ENCODE peak calls at places on chromosomes 13 and 19, in nine cellular contexts. One of them, this sample, is unnamed.

GRCh38 chr19:7681336-7682174 is 922 bp downstream of the TRAPPC5 start:
- DNase-seq in CD8-positive, alpha-beta T cell: peak; percentile 85
- DNase-seq in CD8-positive, alpha-beta memory T cell: peak; percentile 73
- DNase-seq in left ventricle myocardium inferior: peak; percentile 66
- DNase-seq in IMR-90: peak; percentile 70
- DNase-seq in heart left ventricle: peak; percentile 76
- DNase-seq in psoas muscle: peak; percentile 89
- DNase-seq in tibial nerve: peak; percentile 42
- DNase-seq in stomach: peak; percentile 75
- DNase-seq in this sample: peak; percentile 47

GRCh38 chr13:49373699-49374098 is 70.2 kb downstream of the CAB39L start:
- DNase-seq in CD8-positive, alpha-beta T cell: no peak
- DNase-seq in CD8-positive, alpha-beta memory T cell: no peak
- DNase-seq in left ventricle myocardium inferior: no peak
- DNase-seq in IMR-90: peak; percentile 42
- DNase-seq in heart left ventricle: no peak
- DNase-seq in psoas muscle: no peak
- DNase-seq in tibial nerve: no peak
- DNase-seq in stomach: no peak
- DNase-seq in this sample: peak; percentile 64

GRCh38 chr13:72205773-72206172 is 338.8 kb upstream of the DACH1 start:
- DNase-seq in CD8-positive, alpha-beta T cell: no peak
- DNase-seq in CD8-positive, alpha-beta memory T cell: no peak
- DNase-seq in left ventricle myocardium inferior: no peak
- DNase-seq in IMR-90: no peak
- DNase-seq in heart left ventricle: no peak
- DNase-seq in psoas muscle: no peak
- DNase-seq in tibial nerve: no peak
- DNase-seq in stomach: no peak
- DNase-seq in this sample: no peak

GRCh38 chr13:75445717-75446529 is 36.0 kb downstream of the TBC1D4 start:
- DNase-seq in CD8-positive, alpha-beta T cell: no peak
- DNase-seq in CD8-positive, alpha-beta memory T cell: no peak
- DNase-seq in left ventricle myocardium inferior: no peak
- DNase-seq in IMR-90: peak; percentile 34
- DNase-seq in heart left ventricle: no peak
- DNase-seq in psoas muscle: no peak
- DNase-seq in tibial nerve: no peak
- DNase-seq in stomach: no peak
- DNase-seq in this sample: no peak

GRCh38 chr13:20938302-20938701 is 35.8 kb upstream of the XPO4 start:
- DNase-seq in CD8-positive, alpha-beta T cell: no peak
- DNase-seq in CD8-positive, alpha-beta memory T cell: no peak
- DNase-seq in left ventricle myocardium inferior: no peak
- DNase-seq in IMR-90: no peak
- DNase-seq in heart left ventricle: no peak
- DNase-seq in psoas muscle: no peak
- DNase-seq in tibial nerve: no peak
- DNase-seq in stomach: no peak
- DNase-seq in this sample: no peak

GRCh38 chr19:38514812-38515633 is 81.5 kb downstream of the RYR1 start:
- DNase-seq in CD8-positive, alpha-beta T cell: peak; percentile 73
- DNase-seq in CD8-positive, alpha-beta memory T cell: peak; percentile 67
- DNase-seq in left ventricle myocardium inferior: peak; percentile 42
- DNase-seq in IMR-90: peak; percentile 37
- DNase-seq in heart left ventricle: peak; percentile 49
- DNase-seq in psoas muscle: peak; percentile 73
- DNase-seq in tibial nerve: peak; percentile 24
- DNase-seq in stomach: peak; percentile 72
- DNase-seq in this sample: peak; percentile 83

GRCh38 chr19:31659897-31660210 is 310.6 kb upstream of the TSHZ3 start:
- DNase-seq in CD8-positive, alpha-beta T cell: no peak
- DNase-seq in CD8-positive, alpha-beta memory T cell: no peak
- DNase-seq in left ventricle myocardium inferior: no peak
- DNase-seq in IMR-90: peak; percentile 18
- DNase-seq in heart left ventricle: no peak
- DNase-seq in psoas muscle: no peak
- DNase-seq in tibial nerve: no peak
- DNase-seq in stomach: no peak
- DNase-seq in this sample: no peak

GRCh38 chr19:49436381-49437017 is 4.8 kb downstream of the SLC17A7 start:
- DNase-seq in CD8-positive, alpha-beta T cell: peak; percentile 67
- DNase-seq in CD8-positive, alpha-beta memory T cell: peak; percentile 38
- DNase-seq in left ventricle myocardium inferior: no peak
- DNase-seq in IMR-90: no peak
- DNase-seq in heart left ventricle: no peak
- DNase-seq in psoas muscle: no peak
- DNase-seq in tibial nerve: no peak
- DNase-seq in stomach: no peak
- DNase-seq in this sample: peak; percentile 43

GRCh38 chr13:21014666-21015170 is 46.7 kb downstream of the LATS2 start:
- DNase-seq in CD8-positive, alpha-beta T cell: no peak
- DNase-seq in CD8-positive, alpha-beta memory T cell: no peak
- DNase-seq in left ventricle myocardium inferior: peak; percentile 66
- DNase-seq in IMR-90: peak; percentile 91
- DNase-seq in heart left ventricle: peak; percentile 57
- DNase-seq in psoas muscle: peak; percentile 92
- DNase-seq in tibial nerve: no peak
- DNase-seq in stomach: no peak
- DNase-seq in this sample: no peak

GRCh38 chr19:51531349-51532315 is at the start of gene SIGLEC6:
- DNase-seq in CD8-positive, alpha-beta T cell: no peak
- DNase-seq in CD8-positive, alpha-beta memory T cell: no peak
- DNase-seq in left ventricle myocardium inferior: peak; percentile 47
- DNase-seq in IMR-90: no peak
- DNase-seq in heart left ventricle: peak; percentile 49
- DNase-seq in psoas muscle: peak; percentile 67
- DNase-seq in tibial nerve: peak; percentile 17
- DNase-seq in stomach: peak; percentile 37
- DNase-seq in this sample: peak; percentile 62

GRCh38 chr19:18097993-18098890 is 664 bp downstream of the MAST3 start:
- DNase-seq in CD8-positive, alpha-beta T cell: no peak
- DNase-seq in CD8-positive, alpha-beta memory T cell: no peak
- DNase-seq in left ventricle myocardium inferior: no peak
- DNase-seq in IMR-90: no peak
- DNase-seq in heart left ventricle: no peak
- DNase-seq in psoas muscle: no peak
- DNase-seq in tibial nerve: no peak
- DNase-seq in stomach: no peak
- DNase-seq in this sample: no peak
- H3K4me1 ChIP-seq in CD8-positive, alpha-beta T cell: peaks cover 27% of the 10 kb centered on the region
- H3K4me1 ChIP-seq in CD8-positive, alpha-beta memory T cell: peaks cover 32% of the 10 kb centered on the region
- H3K4me1 ChIP-seq in left ventricle myocardium inferior: peaks cover 17% of the 10 kb centered on the region
- H3K4me1 ChIP-seq in IMR-90: peaks cover 8% of the 10 kb centered on the region
- H3K4me1 ChIP-seq in heart left ventricle: no peaks in the 10 kb centered on the region
- H3K4me1 ChIP-seq in psoas muscle: no peaks in the 10 kb centered on the region
- H3K4me1 ChIP-seq in tibial nerve: peaks cover 19% of the 10 kb centered on the region
- H3K4me1 ChIP-seq in stomach: peaks cover 32% of the 10 kb centered on the region
- H3K4me1 ChIP-seq in this sample: peaks cover 9% of the 10 kb centered on the region

GRCh38 chr19:44687898-44688297 is 11.1 kb upstream of the CEACAM16 start:
- DNase-seq in CD8-positive, alpha-beta T cell: no peak
- DNase-seq in CD8-positive, alpha-beta memory T cell: no peak
- DNase-seq in left ventricle myocardium inferior: no peak
- DNase-seq in IMR-90: no peak
- DNase-seq in heart left ventricle: no peak
- DNase-seq in psoas muscle: no peak
- DNase-seq in tibial nerve: no peak
- DNase-seq in stomach: no peak
- DNase-seq in this sample: no peak
- H3K4me1 ChIP-seq in CD8-positive, alpha-beta T cell: peaks cover 25% of the 10 kb centered on the region
- H3K4me1 ChIP-seq in CD8-positive, alpha-beta memory T cell: peaks cover 20% of the 10 kb centered on the region
- H3K4me1 ChIP-seq in left ventricle myocardium inferior: peaks cover 47% of the 10 kb centered on the region
- H3K4me1 ChIP-seq in IMR-90: peaks cover 8% of the 10 kb centered on the region
- H3K4me1 ChIP-seq in heart left ventricle: peaks cover 2% of the 10 kb centered on the region
- H3K4me1 ChIP-seq in psoas muscle: peaks cover 3% of the 10 kb centered on the region
- H3K4me1 ChIP-seq in tibial nerve: no peaks in the 10 kb centered on the region
- H3K4me1 ChIP-seq in stomach: peaks cover 52% of the 10 kb centered on the region
- H3K4me1 ChIP-seq in this sample: peaks cover 23% of the 10 kb centered on the region

DNA sequence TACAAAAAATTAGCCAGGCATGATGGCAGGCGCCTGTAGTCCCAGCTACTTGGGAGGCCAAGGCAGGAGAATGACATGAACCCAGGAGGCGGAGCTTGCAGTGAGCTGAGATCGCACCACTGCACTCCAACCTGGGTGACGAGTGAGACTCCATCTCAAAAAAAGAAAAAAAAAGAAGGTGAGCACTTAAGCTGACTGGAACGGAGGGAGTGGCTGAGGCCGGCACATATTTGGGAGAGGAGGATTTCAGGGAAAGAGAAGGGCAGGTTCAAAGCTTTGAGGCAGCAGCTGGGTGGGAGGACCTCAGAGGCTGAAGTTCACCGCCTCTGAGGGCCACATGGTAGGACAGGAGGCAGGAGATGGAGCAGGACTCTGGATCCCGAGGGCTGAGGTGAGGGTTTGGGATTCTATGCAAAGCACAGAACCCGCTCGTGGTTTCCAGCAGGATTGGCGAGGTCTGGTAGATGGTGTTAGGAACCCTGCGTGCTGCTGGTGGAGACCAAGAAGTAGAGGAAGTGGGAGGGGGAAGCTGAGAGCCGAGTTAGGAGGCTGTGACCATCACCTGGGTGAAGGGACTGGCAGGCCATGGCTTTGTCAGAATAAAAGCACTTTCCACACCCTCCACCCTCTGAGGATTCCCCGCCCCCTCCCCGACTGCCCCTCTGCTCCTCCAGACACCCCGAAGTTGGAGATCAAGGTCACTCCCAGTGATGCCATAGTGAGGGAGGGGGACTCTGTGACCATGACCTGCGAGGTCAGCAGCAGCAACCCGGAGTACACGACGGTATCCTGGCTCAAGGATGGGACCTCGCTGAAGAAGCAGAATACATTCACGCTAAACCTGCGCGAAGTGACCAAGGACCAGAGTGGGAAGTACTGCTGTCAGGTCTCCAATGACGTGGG is 8.3 kb downstream of the CD22 start:
- DNase-seq in CD8-positive, alpha-beta T cell: no peak
- DNase-seq in CD8-positive, alpha-beta memory T cell: no peak
- DNase-seq in left ventricle myocardium inferior: no peak
- DNase-seq in IMR-90: no peak
- DNase-seq in heart left ventricle: no peak
- DNase-seq in psoas muscle: no peak
- DNase-seq in tibial nerve: no peak
- DNase-seq in stomach: no peak
- DNase-seq in this sample: no peak
- H3K4me1 ChIP-seq in CD8-positive, alpha-beta T cell: peaks cover 8% of the 10 kb centered on the region
- H3K4me1 ChIP-seq in CD8-positive, alpha-beta memory T cell: peaks cover 6% of the 10 kb centered on the region
- H3K4me1 ChIP-seq in left ventricle myocardium inferior: no peaks in the 10 kb centered on the region
- H3K4me1 ChIP-seq in IMR-90: no peaks in the 10 kb centered on the region
- H3K4me1 ChIP-seq in heart left ventricle: no peaks in the 10 kb centered on the region
- H3K4me1 ChIP-seq in psoas muscle: no peaks in the 10 kb centered on the region
- H3K4me1 ChIP-seq in tibial nerve: no peaks in the 10 kb centered on the region
- H3K4me1 ChIP-seq in stomach: no peaks in the 10 kb centered on the region
- H3K4me1 ChIP-seq in this sample: no peaks in the 10 kb centered on the region

DNA sequence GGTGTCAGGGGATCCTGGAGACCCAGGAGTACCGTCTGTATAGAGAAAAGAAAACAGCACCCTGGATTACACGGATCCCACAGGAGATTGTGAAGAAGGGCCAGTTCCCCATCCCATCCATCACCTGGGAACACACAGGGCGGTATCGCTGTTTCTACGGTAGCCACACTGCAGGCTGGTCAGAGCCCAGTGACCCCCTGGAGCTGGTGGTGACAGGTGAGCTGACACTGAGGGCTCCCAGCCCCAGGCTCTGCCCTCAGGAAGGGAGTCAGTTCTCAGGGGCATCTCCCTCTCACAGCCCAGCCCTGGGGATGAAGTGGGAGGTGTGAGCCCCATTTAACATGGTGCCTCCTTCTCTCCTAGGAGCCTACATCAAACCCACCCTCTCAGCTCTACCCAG is 1.3 kb downstream of the LILRA1 start:
- DNase-seq in CD8-positive, alpha-beta T cell: no peak
- DNase-seq in CD8-positive, alpha-beta memory T cell: no peak
- DNase-seq in left ventricle myocardium inferior: no peak
- DNase-seq in IMR-90: no peak
- DNase-seq in heart left ventricle: no peak
- DNase-seq in psoas muscle: no peak
- DNase-seq in tibial nerve: no peak
- DNase-seq in stomach: no peak
- DNase-seq in this sample: no peak
- H3K4me1 ChIP-seq in CD8-positive, alpha-beta T cell: no peaks in the 10 kb centered on the region
- H3K4me1 ChIP-seq in CD8-positive, alpha-beta memory T cell: no peaks in the 10 kb centered on the region
- H3K4me1 ChIP-seq in left ventricle myocardium inferior: no peaks in the 10 kb centered on the region
- H3K4me1 ChIP-seq in IMR-90: no peaks in the 10 kb centered on the region
- H3K4me1 ChIP-seq in heart left ventricle: no peaks in the 10 kb centered on the region
- H3K4me1 ChIP-seq in psoas muscle: no peaks in the 10 kb centered on the region
- H3K4me1 ChIP-seq in tibial nerve: no peaks in the 10 kb centered on the region
- H3K4me1 ChIP-seq in stomach: no peaks in the 10 kb centered on the region
- H3K4me1 ChIP-seq in this sample: no peaks in the 10 kb centered on the region

DNA sequence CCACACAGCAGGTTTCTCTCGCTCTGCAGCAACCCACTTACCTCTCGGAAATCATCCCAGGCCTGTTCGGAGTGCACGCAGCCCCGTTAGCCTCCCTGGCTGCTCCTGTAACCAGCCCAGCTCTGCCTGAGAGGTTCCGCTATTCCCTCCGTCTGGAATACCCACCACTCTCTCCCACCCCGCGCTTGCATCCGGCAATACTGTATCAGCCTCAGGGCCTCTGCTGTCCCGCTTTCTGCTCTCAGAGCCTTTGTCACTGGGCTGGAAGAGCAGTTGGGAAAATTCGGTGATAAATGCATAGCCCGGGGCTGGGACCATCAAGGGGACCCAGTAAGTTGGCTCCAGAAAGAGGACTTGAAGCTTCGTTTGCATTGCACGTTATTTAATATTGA is 759 bp upstream of the TLE6 start:
- DNase-seq in CD8-positive, alpha-beta T cell: no peak
- DNase-seq in CD8-positive, alpha-beta memory T cell: no peak
- DNase-seq in left ventricle myocardium inferior: no peak
- DNase-seq in IMR-90: no peak
- DNase-seq in heart left ventricle: no peak
- DNase-seq in psoas muscle: no peak
- DNase-seq in tibial nerve: no peak
- DNase-seq in stomach: no peak
- DNase-seq in this sample: no peak
- H3K4me1 ChIP-seq in CD8-positive, alpha-beta T cell: peaks cover 12% of the 10 kb centered on the region
- H3K4me1 ChIP-seq in CD8-positive, alpha-beta memory T cell: peaks cover 9% of the 10 kb centered on the region
- H3K4me1 ChIP-seq in left ventricle myocardium inferior: peaks cover 65% of the 10 kb centered on the region
- H3K4me1 ChIP-seq in IMR-90: peaks cover 6% of the 10 kb centered on the region
- H3K4me1 ChIP-seq in heart left ventricle: peaks cover 13% of the 10 kb centered on the region
- H3K4me1 ChIP-seq in psoas muscle: peaks cover 17% of the 10 kb centered on the region
- H3K4me1 ChIP-seq in tibial nerve: peaks cover 34% of the 10 kb centered on the region
- H3K4me1 ChIP-seq in stomach: peaks cover 61% of the 10 kb centered on the region
- H3K4me1 ChIP-seq in this sample: peaks cover 16% of the 10 kb centered on the region

DNA sequence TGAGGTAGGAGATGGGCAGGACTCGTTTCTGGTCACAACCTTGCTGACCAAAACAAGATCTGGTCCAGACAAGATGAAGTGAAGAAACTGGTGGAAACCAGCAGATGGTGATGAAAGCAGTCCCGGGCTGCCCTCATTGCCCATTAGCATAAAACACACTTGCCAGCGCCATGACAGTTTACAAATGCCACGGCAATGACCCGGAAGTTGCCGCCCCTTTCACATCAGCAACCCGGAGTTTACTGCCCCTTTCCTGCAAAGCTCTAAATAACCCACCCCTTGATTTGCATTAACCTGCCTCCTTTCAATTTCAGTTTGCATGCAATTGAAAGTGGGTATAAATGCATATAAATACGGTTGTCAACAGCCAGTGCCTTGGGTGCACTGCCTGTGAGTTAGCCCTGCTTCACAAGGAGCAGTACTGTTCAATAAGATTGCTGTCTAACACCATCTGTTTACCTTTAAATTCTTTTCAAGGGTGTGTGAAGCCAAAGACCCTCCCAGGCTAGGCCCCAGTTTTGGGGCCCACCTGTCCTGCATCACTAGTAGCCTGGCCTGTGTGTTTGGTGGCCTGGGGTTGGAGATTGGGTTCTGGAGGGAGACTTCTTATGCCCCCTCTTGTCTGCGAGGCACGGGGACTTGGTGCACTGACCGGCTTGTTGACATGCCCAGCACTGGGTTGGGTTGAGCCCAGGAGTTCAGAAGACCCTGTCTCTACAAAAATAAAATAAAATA is 38.8 kb downstream of the CHST8 start:
- DNase-seq in CD8-positive, alpha-beta T cell: no peak
- DNase-seq in CD8-positive, alpha-beta memory T cell: no peak
- DNase-seq in left ventricle myocardium inferior: no peak
- DNase-seq in IMR-90: no peak
- DNase-seq in heart left ventricle: no peak
- DNase-seq in psoas muscle: no peak
- DNase-seq in tibial nerve: no peak
- DNase-seq in stomach: no peak
- DNase-seq in this sample: no peak
- H3K4me1 ChIP-seq in CD8-positive, alpha-beta T cell: no peaks in the 10 kb centered on the region
- H3K4me1 ChIP-seq in CD8-positive, alpha-beta memory T cell: no peaks in the 10 kb centered on the region
- H3K4me1 ChIP-seq in left ventricle myocardium inferior: no peaks in the 10 kb centered on the region
- H3K4me1 ChIP-seq in IMR-90: no peaks in the 10 kb centered on the region
- H3K4me1 ChIP-seq in heart left ventricle: no peaks in the 10 kb centered on the region
- H3K4me1 ChIP-seq in psoas muscle: no peaks in the 10 kb centered on the region
- H3K4me1 ChIP-seq in tibial nerve: no peaks in the 10 kb centered on the region
- H3K4me1 ChIP-seq in stomach: no peaks in the 10 kb centered on the region
- H3K4me1 ChIP-seq in this sample: no peaks in the 10 kb centered on the region

This sample was measured in Caco-2.